ENCODE peak calls at places on chromosome 21, in eight cellular contexts. Y is H9; N is pancreas; L is AG09309; H is PC-3; I is left ventricle myocardium inferior; U is activated CD8-positive, alpha-beta T cell treated with anti-CD3 and anti-CD28 coated beads for 36 hours; A is NB4. Q is an unnamed sample.

GRCh38 chr21:34986561-34987533 is 62.3 kb downstream of the RUNX1 start:
- DNase-seq in Y (peak), N (no peak), L (peak), H (peak), I (no peak), U (peak), A (peak), Q (no peak)

GRCh38 chr21:25171438-25171837 is 435.8 kb downstream of the MRPL39 start:
- DNase-seq in Y (no peak), N (no peak), L (no peak), H (peak), I (no peak), U (no peak), A (peak), Q (no peak)

GRCh38 chr21:45995686-45996179 is 14.2 kb downstream of the COL6A1 start:
- DNase-seq in Y (peak), N (no peak), L (no peak), H (peak), I (peak), U (peak), A (no peak), Q (peak)

GRCh38 chr21:39430457-39430856 is 15.1 kb downstream of the LCA5L start:
- DNase-seq in Y (no peak), N (no peak), L (no peak), H (no peak), I (no peak), U (no peak), A (no peak), Q (no peak)

GRCh38 chr21:25688284-25689035 is 46.2 kb downstream of the ATP5PF start:
- DNase-seq in Y (no peak), N (no peak), L (no peak), H (no peak), I (no peak), U (no peak), A (no peak), Q (no peak)

GRCh38 chr21:35007348-35007747 is 41.8 kb downstream of the RUNX1 start:
- DNase-seq in Y (no peak), N (no peak), L (no peak), H (no peak), I (no peak), U (no peak), A (no peak), Q (no peak)

GRCh38 chr21:35234725-35235124 is 185.6 kb upstream of the RUNX1 start:
- DNase-seq in Y (no peak), N (no peak), L (no peak), H (no peak), I (no peak), U (no peak), A (peak), Q (no peak)

GRCh38 chr21:36039861-36040260 is 20.5 kb downstream of the SETD4 start:
- DNase-seq in Y (no peak), N (no peak), L (no peak), H (no peak), I (no peak), U (no peak), A (no peak), Q (no peak)

GRCh38 chr21:38323721-38324591 is 67.2 kb downstream of the KCNJ15 start:
- DNase-seq in Y (peak), N (no peak), L (peak), H (peak), I (no peak), U (no peak), A (peak), Q (no peak)

GRCh38 chr21:35563885-35564451 is 496.4 kb downstream of the SETD4 start:
- DNase-seq in Y (no peak), N (no peak), L (peak), H (no peak), I (peak), U (no peak), A (peak), Q (no peak)

GRCh38 chr21:37139902-37140301 is 66.8 kb downstream of the TTC3 start:
- DNase-seq in Y (no peak), N (no peak), L (no peak), H (no peak), I (no peak), U (no peak), A (no peak), Q (no peak)

GRCh38 chr21:15653710-15654109 is 76.1 kb upstream of the USP25 start:
- DNase-seq in Y (no peak), N (no peak), L (no peak), H (no peak), I (no peak), U (no peak), A (no peak), Q (no peak)

GRCh38 chr21:38631171-38631570 is 132.9 kb upstream of the ERG start:
- DNase-seq in Y (no peak), N (no peak), L (peak), H (no peak), I (no peak), U (no peak), A (no peak), Q (no peak)

GRCh38 chr21:36834192-36834591 is 132.3 kb downstream of the HLCS start:
- DNase-seq in Y (no peak), N (no peak), L (no peak), H (no peak), I (no peak), U (no peak), A (no peak), Q (no peak)

GRCh38 chr21:34510148-34511142 is 1.6 kb downstream of the KCNE1 start:
- DNase-seq in Y (peak), N (peak), L (no peak), H (peak), I (peak), U (peak), A (peak), Q (peak)

GRCh38 chr21:45147473-45148315 is 73.3 kb downstream of the ADARB1 start:
- DNase-seq in Y (no peak), N (no peak), L (no peak), H (no peak), I (no peak), U (no peak), A (no peak), Q (no peak)

GRCh38 chr21:35619184-35619583 is 441.1 kb downstream of the SETD4 start:
- DNase-seq in Y (no peak), N (no peak), L (peak), H (peak), I (no peak), U (no peak), A (peak), Q (no peak)

GRCh38 chr21:17491716-17492414 is 21.0 kb upstream of the CXADR start:
- DNase-seq in Y (no peak), N (no peak), L (peak), H (peak), I (no peak), U (peak), A (peak), Q (no peak)

GRCh38 chr21:44930543-44930981 is 9.3 kb upstream of the SLX9 start:
- DNase-seq in Y (no peak), N (peak), L (no peak), H (peak), I (peak), U (peak), A (peak), Q (no peak)

GRCh38 chr21:39046236-39046911 is 136.9 kb downstream of the PSMG1 start:
- DNase-seq in Y (no peak), N (no peak), L (no peak), H (no peak), I (no peak), U (no peak), A (no peak), Q (no peak)

GRCh38 chr21:46128983-46129571 is 26.3 kb downstream of the FTCD start:
- DNase-seq in Y (no peak), N (peak), L (no peak), H (no peak), I (peak), U (no peak), A (no peak), Q (no peak)

GRCh38 chr21:36550761-36551160 is 70.8 kb upstream of the CLDN14 start:
- DNase-seq in Y (no peak), N (no peak), L (no peak), H (no peak), I (no peak), U (no peak), A (no peak), Q (no peak)

GRCh38 chr21:45478115-45478801 is 64.0 kb downstream of the SLC19A1 start:
- DNase-seq in Y (peak), N (peak), L (no peak), H (peak), I (peak), U (peak), A (peak), Q (peak)

GRCh38 chr21:16535100-16535418 is 805.3 kb downstream of the USP25 start:
- DNase-seq in Y (no peak), N (peak), L (peak), H (peak), I (peak), U (no peak), A (no peak), Q (no peak)

GRCh38 chr21:21952566-21952965 is 954.4 kb downstream of the NCAM2 start:
- DNase-seq in Y (no peak), N (no peak), L (no peak), H (no peak), I (no peak), U (no peak), A (no peak), Q (no peak)

GRCh38 chr21:15775291-15775690 is 45.5 kb downstream of the USP25 start:
- DNase-seq in Y (no peak), N (no peak), L (no peak), H (no peak), I (no peak), U (no peak), A (no peak), Q (peak)

GRCh38 chr21:46157987-46158451 is 2.6 kb upstream of the FTCD start:
- DNase-seq in Y (peak), N (peak), L (no peak), H (no peak), I (no peak), U (no peak), A (no peak), Q (no peak)

GRCh38 chr21:46218906-46219590 is 9.5 kb downstream of the LSS start:
- DNase-seq in Y (no peak), N (no peak), L (no peak), H (no peak), I (no peak), U (no peak), A (no peak), Q (no peak)

GRCh38 chr21:46214478-46215340 is 13.9 kb downstream of the LSS start:
- DNase-seq in Y (no peak), N (no peak), L (no peak), H (no peak), I (no peak), U (no peak), A (no peak), Q (no peak)

GRCh38 chr21:37338671-37339526 is 27.7 kb upstream of the DYRK1A start:
- DNase-seq in Y (no peak), N (no peak), L (peak), H (peak), I (peak), U (no peak), A (peak), Q (no peak)

GRCh38 chr21:35475768-35476167 is 426.7 kb upstream of the RUNX1 start:
- DNase-seq in Y (no peak), N (no peak), L (peak), H (no peak), I (no peak), U (peak), A (peak), Q (no peak)

GRCh38 chr21:17690078-17690494 is 77.4 kb upstream of the BTG3 start:
- DNase-seq in Y (no peak), N (no peak), L (no peak), H (peak), I (no peak), U (no peak), A (no peak), Q (no peak)

GRCh38 chr21:38938343-38938742 is 132.6 kb downstream of the ETS2 start:
- DNase-seq in Y (no peak), N (no peak), L (no peak), H (no peak), I (no peak), U (peak), A (peak), Q (peak)

GRCh38 chr21:39885119-39885848 is 18.0 kb downstream of the PCP4 start:
- DNase-seq in Y (no peak), N (no peak), L (no peak), H (no peak), I (peak), U (no peak), A (peak), Q (no peak)

GRCh38 chr21:17789085-17789484 is 30.1 kb downstream of the C21orf91 start:
- DNase-seq in Y (no peak), N (no peak), L (no peak), H (no peak), I (no peak), U (no peak), A (no peak), Q (no peak)

GRCh38 chr21:34802180-34802899 is 133.5 kb downstream of the CLIC6 start:
- DNase-seq in Y (no peak), N (no peak), L (no peak), H (no peak), I (no peak), U (peak), A (no peak), Q (no peak)

GRCh38 chr21:25583370-25584133 is 23.7 kb downstream of the MRPL39 start:
- DNase-seq in Y (no peak), N (no peak), L (no peak), H (no peak), I (no peak), U (peak), A (no peak), Q (no peak)

GRCh38 chr21:45975017-45975595 is 6.5 kb upstream of the COL6A1 start:
- DNase-seq in Y (peak), N (peak), L (no peak), H (peak), I (peak), U (no peak), A (no peak), Q (peak)

GRCh38 chr21:23951251-23951650 is 1656.0 kb downstream of the MRPL39 start:
- DNase-seq in Y (no peak), N (no peak), L (no peak), H (peak), I (no peak), U (no peak), A (no peak), Q (no peak)
- TF ChIP-seq CTCF in Y (no peak), N (no peak), L (no peak), H (no peak), I (no peak), U (no peak), A (no peak), Q (no peak)

GRCh38 chr21:31347435-31348032 is 3.5 kb upstream of the TIAM1 start:
- DNase-seq in Y (no peak), N (no peak), L (no peak), H (peak), I (no peak), U (no peak), A (peak), Q (no peak)
- TF ChIP-seq CTCF in Y (peak), N (peak), L (peak), H (peak), I (peak), U (peak), A (peak), Q (peak)

GRCh38 chr21:27759091-27759659 is 792.3 kb upstream of the ADAMTS5 start:
- DNase-seq in Y (peak), N (peak), L (no peak), H (peak), I (peak), U (no peak), A (no peak), Q (peak)
- TF ChIP-seq CTCF in Y (peak), N (peak), L (peak), H (peak), I (peak), U (no peak), A (no peak), Q (no peak)

GRCh38 chr21:33402011-33402979 is 918 bp upstream of the IFNGR2 start:
- DNase-seq in Y (peak), N (peak), L (no peak), H (no peak), I (peak), U (no peak), A (peak), Q (peak)
- TF ChIP-seq CTCF in Y (no peak), N (no peak), L (no peak), H (no peak), I (no peak), U (no peak), A (no peak), Q (no peak)

DNA sequence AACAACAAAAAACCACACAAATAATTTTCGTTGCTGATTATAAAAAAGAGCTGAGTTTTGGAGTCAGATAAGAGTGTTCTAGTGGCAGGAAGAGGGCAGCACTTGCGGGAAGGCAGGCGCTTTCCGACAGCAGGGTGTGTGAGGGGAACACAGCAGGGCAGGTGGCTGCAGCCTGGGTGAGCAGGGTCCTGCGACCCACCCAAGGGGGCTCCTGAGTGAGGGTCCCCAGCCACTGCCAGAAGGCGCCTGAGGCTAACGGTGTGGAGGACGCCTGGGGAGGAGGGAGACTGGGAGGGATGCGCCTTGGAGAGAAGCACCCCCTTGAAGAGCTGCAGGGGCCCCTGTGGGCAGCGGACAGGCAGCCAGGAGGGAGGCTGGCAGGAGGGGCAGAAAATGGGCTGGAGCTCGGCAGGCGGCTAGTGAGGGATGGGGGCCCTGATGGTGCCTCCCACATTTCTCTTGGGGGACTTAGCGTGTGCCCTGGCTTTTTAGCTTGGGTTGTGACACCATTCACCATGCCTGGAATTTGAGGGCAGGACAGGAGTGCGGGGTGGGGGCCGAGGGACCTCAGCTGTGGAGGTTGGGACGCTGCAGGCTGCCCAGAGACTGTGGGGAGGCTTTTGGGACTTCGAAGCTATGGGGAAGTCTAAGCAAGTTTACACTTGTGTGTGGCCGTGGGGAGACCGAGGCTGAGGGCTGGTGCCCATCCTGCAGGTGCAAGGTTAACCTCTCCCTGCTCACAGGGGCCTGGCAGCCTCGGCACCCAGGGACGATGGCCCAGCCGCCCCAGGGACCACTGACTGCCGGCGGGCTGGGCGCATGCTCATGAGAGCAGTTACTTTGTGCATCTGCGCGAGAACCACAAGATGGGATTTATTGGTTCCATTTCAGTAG is 111.4 kb downstream of the SIK1 start:
- DNase-seq in Y (no peak), N (peak), L (no peak), H (no peak), I (no peak), U (peak), A (no peak), Q (no peak)
- TF ChIP-seq CTCF in Y (peak), N (no peak), L (peak), H (peak), I (no peak), U (no peak), A (no peak), Q (no peak)

DNA sequence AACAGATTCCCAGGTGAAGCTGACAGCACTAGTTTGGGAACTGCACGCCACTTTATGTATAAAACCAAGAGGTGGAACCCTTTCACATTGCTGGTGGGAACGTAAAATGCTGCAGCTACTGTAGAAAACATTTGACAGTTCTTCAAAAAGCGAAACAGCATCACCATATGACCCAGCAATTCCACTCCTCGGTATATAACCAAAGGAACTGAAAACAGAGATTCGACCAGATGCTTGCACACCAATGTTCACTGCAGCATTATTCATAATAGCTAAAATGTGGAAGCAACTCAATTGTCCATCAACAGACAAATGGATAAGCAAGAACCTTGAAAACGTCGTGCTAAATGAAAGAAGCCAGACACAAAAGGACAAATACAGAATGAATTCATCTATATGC is 17.5 kb downstream of the RSPH1 start:
- DNase-seq in Y (no peak), N (no peak), L (no peak), H (no peak), I (no peak), U (no peak), A (no peak), Q (no peak)
- TF ChIP-seq CTCF in Y (no peak), N (no peak), L (no peak), H (no peak), I (no peak), U (no peak), A (no peak), Q (no peak)

DNA sequence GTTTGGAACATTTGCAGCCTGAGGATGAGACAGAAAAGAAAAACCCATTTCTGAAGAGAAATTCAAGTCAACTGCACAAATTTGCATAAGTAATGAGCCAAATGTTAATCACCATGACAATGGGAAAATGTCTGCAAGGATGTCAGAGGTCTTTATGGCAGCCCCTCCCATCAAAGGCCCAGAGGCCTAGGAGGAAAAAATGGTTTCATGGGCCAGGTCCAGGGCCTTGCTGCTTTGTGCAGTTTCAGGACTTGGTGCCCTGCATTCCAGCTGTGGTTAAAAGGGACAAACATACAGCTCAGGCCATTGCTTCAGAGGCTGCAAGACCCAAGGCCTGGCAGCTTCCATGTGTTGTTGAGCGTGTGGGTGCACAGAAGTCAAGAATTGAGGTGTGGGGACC is 13.4 kb downstream of the RBM11 start:
- DNase-seq in Y (no peak), N (no peak), L (no peak), H (no peak), I (no peak), U (no peak), A (no peak), Q (no peak)
- TF ChIP-seq CTCF in Y (no peak), N (no peak), L (no peak), H (no peak), I (no peak), U (no peak), A (no peak), Q (no peak)

DNA sequence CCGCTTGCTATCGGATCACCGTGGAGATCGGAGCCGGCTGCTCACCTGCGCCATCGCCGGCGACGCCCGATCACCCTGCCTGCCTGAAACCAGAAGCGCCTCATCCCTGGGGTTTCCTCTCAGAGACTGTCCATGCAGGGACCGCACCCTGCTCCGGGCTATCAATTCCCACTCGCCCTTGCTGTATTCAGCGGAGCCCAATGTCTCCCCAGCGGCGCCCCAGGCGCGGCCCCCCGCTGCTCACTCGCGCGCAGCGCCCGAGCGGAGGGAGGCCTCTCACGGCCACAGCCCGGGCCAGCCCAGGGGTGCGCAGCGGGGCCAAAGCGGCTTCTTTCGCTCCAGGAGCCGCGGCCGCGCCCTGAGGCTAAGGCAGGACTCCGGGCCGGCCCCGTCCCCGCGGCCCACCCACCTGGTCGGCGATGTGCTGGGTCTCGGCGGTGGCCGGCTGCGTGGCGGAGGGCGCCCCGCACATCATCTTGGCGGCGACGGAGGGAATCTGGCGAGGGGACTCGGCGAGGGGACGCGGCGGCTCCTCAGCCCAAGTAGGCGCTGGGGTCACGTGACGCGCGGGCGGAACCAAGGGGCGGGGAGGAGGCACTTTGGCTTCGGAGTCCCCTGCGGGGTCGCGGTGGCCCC is at the start of gene CSTB:
- DNase-seq in Y (peak), N (peak), L (no peak), H (peak), I (peak), U (peak), A (peak), Q (peak)
- TF ChIP-seq CTCF in Y (no peak), N (no peak), L (no peak), H (no peak), I (no peak), U (no peak), A (no peak), Q (no peak)